ENCODE peak calls at places on chromosome 22, in ten cellular contexts. W, J, D, N, K, P, C, O, H and I are unnamed samples.

GRCh38 chr22:44523981-44524759 is 26.1 kb upstream of the RTL6 start:
- DNase-seq in W (peak), J (no peak), D (peak), N (no peak), K (no peak), P (no peak), C (no peak), O (no peak), H (no peak), I (no peak)

GRCh38 chr22:44975444-44976262 is 34.2 kb downstream of the PHF21B start:
- DNase-seq in W (peak), J (peak), D (peak), N (peak), K (peak), P (peak), C (peak), O (peak), H (peak), I (peak)

GRCh38 chr22:27157090-27157489 is 499.7 kb downstream of the MIAT start:
- DNase-seq in W (no peak), J (no peak), D (no peak), N (no peak), K (no peak), P (no peak), C (no peak), O (no peak), H (no peak), I (no peak)

GRCh38 chr22:24247564-24248344 is 2.9 kb upstream of the GGT5 start:
- DNase-seq in W (peak), J (peak), D (peak), N (peak), K (peak), P (peak), C (peak), O (peak), H (peak), I (peak)

GRCh38 chr22:44402196-44403111 is 89.7 kb upstream of the SHISAL1 start:
- DNase-seq in W (no peak), J (no peak), D (no peak), N (no peak), K (no peak), P (no peak), C (no peak), O (no peak), H (peak), I (no peak)

GRCh38 chr22:33493476-33494205 is 426.6 kb downstream of the LARGE1 start:
- DNase-seq in W (no peak), J (no peak), D (no peak), N (no peak), K (no peak), P (no peak), C (no peak), O (no peak), H (no peak), I (no peak)

GRCh38 chr22:28346308-28346707 is 333.3 kb downstream of the TTC28 start:
- DNase-seq in W (no peak), J (no peak), D (no peak), N (no peak), K (no peak), P (no peak), C (no peak), O (no peak), H (no peak), I (no peak)

GRCh38 chr22:46075764-46076531 is 74.4 kb upstream of the PPARA start:
- DNase-seq in W (peak), J (no peak), D (no peak), N (peak), K (peak), P (no peak), C (no peak), O (no peak), H (peak), I (no peak)

GRCh38 chr22:31103899-31104694 is 3.3 kb downstream of the SELENOM start:
- DNase-seq in W (no peak), J (no peak), D (no peak), N (no peak), K (peak), P (no peak), C (no peak), O (no peak), H (no peak), I (no peak)

GRCh38 chr22:46315976-46316375 is 19.3 kb downstream of the GTSE1 start:
- DNase-seq in W (no peak), J (no peak), D (no peak), N (no peak), K (no peak), P (no peak), C (no peak), O (no peak), H (no peak), I (no peak)

GRCh38 chr22:38733329-38734202 is 22.2 kb downstream of the SUN2 start:
- DNase-seq in W (peak), J (peak), D (peak), N (no peak), K (peak), P (peak), C (peak), O (peak), H (peak), I (peak)

GRCh38 chr22:44185237-44186120 is 4.8 kb downstream of the PARVG start:
- DNase-seq in W (no peak), J (no peak), D (no peak), N (no peak), K (no peak), P (no peak), C (no peak), O (no peak), H (no peak), I (no peak)

GRCh38 chr22:36327922-36328551 is 59.7 kb downstream of the MYH9 start:
- DNase-seq in W (no peak), J (no peak), D (peak), N (no peak), K (no peak), P (no peak), C (no peak), O (peak), H (no peak), I (no peak)

GRCh38 chr22:23892130-23892529 is 2.1 kb upstream of the MIF start:
- DNase-seq in W (no peak), J (no peak), D (no peak), N (no peak), K (no peak), P (no peak), C (no peak), O (no peak), H (no peak), I (no peak)

GRCh38 chr22:48640890-48641771 is 1186.5 kb downstream of the BRD1 start:
- DNase-seq in W (peak), J (no peak), D (no peak), N (no peak), K (no peak), P (no peak), C (peak), O (no peak), H (no peak), I (no peak)

GRCh38 chr22:43473031-43473430 is 61.2 kb downstream of the MPPED1 start:
- DNase-seq in W (no peak), J (no peak), D (no peak), N (no peak), K (no peak), P (no peak), C (no peak), O (no peak), H (no peak), I (no peak)

GRCh38 chr22:24205438-24206189 is 24.3 kb downstream of the SUSD2 start:
- DNase-seq in W (no peak), J (no peak), D (no peak), N (peak), K (no peak), P (no peak), C (peak), O (no peak), H (no peak), I (no peak)

GRCh38 chr22:28801845-28802594 is 1.7 kb upstream of the XBP1 start:
- DNase-seq in W (no peak), J (no peak), D (no peak), N (no peak), K (no peak), P (no peak), C (peak), O (no peak), H (no peak), I (no peak)

GRCh38 chr22:16810188-16810802 is 14.9 kb downstream of the XKR3 start:
- DNase-seq in W (no peak), J (no peak), D (no peak), N (no peak), K (no peak), P (no peak), C (no peak), O (no peak), H (no peak), I (no peak)

GRCh38 chr22:29987143-29987542 is 93.1 kb upstream of the HORMAD2 start:
- DNase-seq in W (no peak), J (no peak), D (no peak), N (no peak), K (no peak), P (no peak), C (peak), O (no peak), H (no peak), I (no peak)

GRCh38 chr22:24994070-24994763 is 41.7 kb downstream of the KIAA1671 start:
- DNase-seq in W (no peak), J (peak), D (no peak), N (peak), K (peak), P (no peak), C (no peak), O (no peak), H (no peak), I (no peak)

GRCh38 chr22:32493551-32493950 is 18.9 kb downstream of the FBXO7 start:
- DNase-seq in W (no peak), J (no peak), D (no peak), N (no peak), K (no peak), P (no peak), C (no peak), O (no peak), H (no peak), I (no peak)

GRCh38 chr22:44181912-44182590 is 1.3 kb downstream of the PARVG start:
- DNase-seq in W (no peak), J (no peak), D (no peak), N (no peak), K (no peak), P (no peak), C (peak), O (no peak), H (no peak), I (no peak)

GRCh38 chr22:30602049-30602448 is 4.9 kb upstream of the TCN2 start:
- DNase-seq in W (no peak), J (peak), D (peak), N (peak), K (no peak), P (no peak), C (peak), O (no peak), H (no peak), I (no peak)

GRCh38 chr22:25334091-25334490 is 114.7 kb downstream of the CRYBB2 start:
- DNase-seq in W (no peak), J (peak), D (peak), N (peak), K (no peak), P (peak), C (peak), O (peak), H (peak), I (peak)

GRCh38 chr22:39405346-39406085 is 5.9 kb downstream of the TAB1 start:
- DNase-seq in W (peak), J (no peak), D (peak), N (no peak), K (peak), P (peak), C (no peak), O (no peak), H (peak), I (no peak)

GRCh38 chr22:45709866-45710265 is 38.2 kb downstream of the ATXN10 start:
- DNase-seq in W (no peak), J (peak), D (peak), N (peak), K (no peak), P (no peak), C (no peak), O (no peak), H (no peak), I (no peak)

GRCh38 chr22:24180316-24181087 is 785 bp upstream of the SUSD2 start:
- DNase-seq in W (no peak), J (no peak), D (no peak), N (no peak), K (peak), P (no peak), C (no peak), O (no peak), H (no peak), I (no peak)

GRCh38 chr22:45318558-45319318 is 9.0 kb downstream of the FAM118A start:
- DNase-seq in W (no peak), J (no peak), D (peak), N (peak), K (no peak), P (no peak), C (peak), O (no peak), H (no peak), I (no peak)

GRCh38 chr22:24772493-24773220 is 1.9 kb downstream of the PIWIL3 start:
- DNase-seq in W (no peak), J (peak), D (peak), N (peak), K (no peak), P (peak), C (no peak), O (no peak), H (no peak), I (peak)

GRCh38 chr22:46079861-46080821 is 70.2 kb upstream of the PPARA start:
- DNase-seq in W (peak), J (peak), D (peak), N (peak), K (peak), P (no peak), C (no peak), O (peak), H (peak), I (no peak)

GRCh38 chr22:33274214-33274828 is 216.1 kb upstream of the SYN3 start:
- DNase-seq in W (no peak), J (no peak), D (no peak), N (peak), K (no peak), P (peak), C (peak), O (no peak), H (no peak), I (no peak)

GRCh38 chr22:46045459-46046298 is 68.7 kb upstream of the WNT7B start:
- DNase-seq in W (peak), J (no peak), D (no peak), N (no peak), K (peak), P (no peak), C (no peak), O (no peak), H (no peak), I (no peak)

GRCh38 chr22:35140879-35141745 is 75.2 kb downstream of the ISX start:
- DNase-seq in W (no peak), J (no peak), D (no peak), N (no peak), K (no peak), P (peak), C (peak), O (no peak), H (no peak), I (no peak)
- TF ChIP-seq CTCF in W (no peak), J (no peak), D (no peak), N (no peak), K (peak), P (peak), C (peak), O (no peak), H (no peak), I (peak)

DNA sequence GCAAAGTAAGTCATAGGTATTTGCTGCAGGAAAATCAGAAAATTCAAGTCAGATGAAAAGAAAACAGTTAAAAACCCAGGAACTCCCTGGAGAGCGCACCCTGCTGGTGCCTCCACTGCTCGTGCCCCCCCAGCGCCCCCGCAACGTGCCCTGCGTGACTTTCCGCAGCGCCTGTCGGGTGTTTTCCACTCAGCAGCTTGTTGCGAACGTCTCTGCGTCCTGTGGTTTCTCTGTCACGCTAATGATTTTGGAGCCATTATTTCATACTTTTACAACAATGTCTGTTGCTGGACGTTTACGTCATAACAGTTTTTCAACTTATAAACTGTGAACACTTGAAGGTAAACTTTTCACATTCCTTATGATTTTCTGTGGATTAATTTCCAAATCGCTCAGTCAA is 5.0 kb downstream of the CRELD2 start:
- DNase-seq in W (no peak), J (no peak), D (peak), N (no peak), K (peak), P (no peak), C (peak), O (no peak), H (no peak), I (no peak)
- TF ChIP-seq CTCF in W (no peak), J (no peak), D (peak), N (no peak), K (no peak), P (no peak), C (peak), O (peak), H (no peak), I (no peak)

GRCh38 chr22:21946262-21946925 is 6.3 kb downstream of the PPM1F start:
- DNase-seq in W (no peak), J (no peak), D (no peak), N (no peak), K (no peak), P (no peak), C (no peak), O (no peak), H (no peak), I (no peak)

GRCh38 chr22:21948824-21949568 is 3.7 kb downstream of the PPM1F start:
- DNase-seq in W (no peak), J (no peak), D (no peak), N (no peak), K (no peak), P (no peak), C (no peak), O (no peak), H (no peak), I (no peak)

GRCh38 chr22:21948390-21948789 is 4.3 kb downstream of the PPM1F start:
- DNase-seq in W (no peak), J (no peak), D (no peak), N (no peak), K (no peak), P (no peak), C (no peak), O (no peak), H (no peak), I (no peak)

GRCh38 chr22:21945453-21946261 is 7.0 kb downstream of the PPM1F start:
- DNase-seq in W (no peak), J (no peak), D (no peak), N (no peak), K (no peak), P (no peak), C (no peak), O (no peak), H (no peak), I (no peak)

DNA sequence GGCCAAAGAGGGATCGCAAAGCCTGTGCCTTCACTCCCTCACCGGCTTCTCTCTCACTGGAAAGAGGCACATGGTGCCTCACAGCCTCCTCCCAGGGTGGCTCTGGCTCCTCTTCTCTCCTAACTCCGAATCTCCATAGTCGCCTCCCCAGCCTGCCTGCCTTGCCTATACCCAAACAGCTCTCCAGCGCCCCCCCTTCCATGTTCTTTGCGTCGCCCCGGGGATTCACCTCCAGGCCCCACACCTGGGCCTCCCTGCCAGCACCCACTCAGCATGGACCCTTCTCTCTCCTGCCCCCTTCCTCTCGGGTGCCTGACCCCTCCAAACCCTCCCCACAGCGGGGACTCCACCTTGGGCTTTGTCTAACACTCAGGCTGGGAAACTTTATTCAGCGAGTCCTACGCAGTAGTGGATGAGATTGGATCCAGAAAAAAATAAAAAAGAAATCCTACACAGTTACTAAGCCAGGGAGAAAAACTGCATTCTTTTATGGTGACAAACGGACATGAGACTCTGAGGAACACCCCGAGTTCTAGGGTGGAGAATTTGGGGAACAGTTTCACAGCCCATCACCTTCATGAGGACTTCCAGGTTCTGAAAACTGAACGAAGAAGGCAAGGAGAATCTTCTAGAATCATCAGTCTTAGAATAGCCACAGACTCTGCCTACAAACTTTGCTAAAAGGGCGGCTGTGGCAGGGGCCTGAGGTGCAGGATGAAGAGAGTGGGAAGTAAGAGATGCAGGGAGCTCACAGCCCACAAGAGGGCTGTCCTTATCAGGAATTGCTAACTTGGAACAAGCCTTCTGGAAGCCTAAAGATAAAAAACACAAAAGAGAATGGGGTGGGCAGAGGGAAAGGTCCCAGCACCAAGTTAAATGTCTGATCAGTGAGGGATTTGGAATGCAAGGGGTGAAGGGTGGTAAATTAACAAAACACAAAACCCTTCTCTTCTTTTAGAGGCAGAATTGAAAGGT is 5.3 kb downstream of the PPM1F start:
- DNase-seq in W (no peak), J (peak), D (peak), N (peak), K (no peak), P (no peak), C (peak), O (no peak), H (no peak), I (no peak)
- TF ChIP-seq CTCF in W (no peak), J (peak), D (peak), N (peak), K (no peak), P (peak), C (peak), O (peak), H (peak), I (peak)

DNA sequence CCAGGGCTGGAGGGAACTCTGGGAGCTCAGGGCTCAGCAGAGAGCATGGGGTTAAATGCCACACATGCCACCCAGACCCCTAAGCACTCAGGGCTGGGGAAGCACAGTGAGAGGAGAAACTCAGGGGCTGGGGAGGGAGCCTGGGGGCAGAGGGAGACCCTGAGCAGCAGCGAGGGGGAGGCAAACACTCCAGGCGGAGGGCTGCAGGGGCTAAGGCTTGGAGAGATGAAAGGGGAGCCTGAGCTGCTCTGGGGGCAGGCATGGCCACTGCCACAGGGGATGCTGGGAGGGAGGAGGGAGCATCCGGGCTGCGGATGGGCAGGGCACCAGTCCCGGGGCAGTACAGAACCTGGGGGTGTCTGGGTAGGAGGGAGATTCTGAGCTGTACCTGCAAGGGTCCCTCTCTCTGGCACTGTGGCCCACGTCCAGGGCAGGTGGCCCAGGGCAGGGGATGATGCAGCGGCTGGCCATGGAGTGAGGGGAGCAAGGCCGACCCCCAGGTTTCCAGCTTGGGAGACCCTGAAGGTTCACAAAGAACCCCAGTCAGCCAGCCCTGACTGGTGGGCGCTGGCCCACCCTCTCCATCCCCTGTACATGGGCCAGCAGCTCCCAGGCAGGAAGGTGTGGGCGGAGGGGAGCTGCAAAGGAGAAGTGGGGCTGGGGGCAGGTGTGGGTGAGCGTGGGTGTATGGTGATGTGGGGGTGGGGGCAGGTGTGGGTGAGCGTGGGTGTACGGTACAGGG is 2.0 kb upstream of the TNFRSF13C start:
- DNase-seq in W (no peak), J (no peak), D (no peak), N (no peak), K (no peak), P (no peak), C (no peak), O (no peak), H (no peak), I (no peak)
- TF ChIP-seq CTCF in W (no peak), J (no peak), D (no peak), N (no peak), K (no peak), P (no peak), C (no peak), O (no peak), H (no peak), I (no peak)

GRCh38 chr22:40477683-40478348 is 107.4 kb downstream of the SGSM3 start:
- DNase-seq in W (no peak), J (no peak), D (no peak), N (no peak), K (no peak), P (no peak), C (peak), O (no peak), H (no peak), I (no peak)

GRCh38 chr22:40480996-40481395 is 110.6 kb downstream of the SGSM3 start:
- DNase-seq in W (no peak), J (no peak), D (no peak), N (no peak), K (no peak), P (no peak), C (no peak), O (no peak), H (no peak), I (no peak)

GRCh38 chr22:40479887-40480538 is 109.6 kb downstream of the SGSM3 start:
- DNase-seq in W (no peak), J (peak), D (peak), N (peak), K (no peak), P (no peak), C (peak), O (no peak), H (no peak), I (no peak)

GRCh38 chr22:40478456-40479125 is 108.2 kb downstream of the SGSM3 start:
- DNase-seq in W (no peak), J (no peak), D (no peak), N (no peak), K (no peak), P (no peak), C (no peak), O (no peak), H (no peak), I (no peak)

GRCh38 chr22:40479126-40479800 is 108.9 kb downstream of the SGSM3 start:
- DNase-seq in W (no peak), J (no peak), D (no peak), N (no peak), K (no peak), P (no peak), C (no peak), O (no peak), H (no peak), I (no peak)
- TF ChIP-seq CTCF in W (no peak), J (no peak), D (no peak), N (no peak), K (no peak), P (no peak), C (no peak), O (no peak), H (no peak), I (no peak)